ENCODE peak calls at places on chromosome 16, in seven cellular contexts. One of them, this sample, is unnamed.

GRCh38 chr16:30353438-30354129 is 1.5 kb downstream of the CD2BP2 start:
- DNase-seq in hepatic stellate cell: no peak
- DNase-seq in KBM-7: no peak
- DNase-seq in anterior cingulate cortex: no peak
- DNase-seq in H54: no peak
- DNase-seq in effector memory CD4-positive, alpha-beta T cell: no peak
- DNase-seq in tibial artery: peak
- DNase-seq in this sample: no peak

GRCh38 chr16:89117239-89117974 is 23.8 kb downstream of the ACSF3 start:
- DNase-seq in H54: no peak
- DNase-seq in anterior cingulate cortex: no peak
- DNase-seq in KBM-7: no peak
- DNase-seq in tibial artery: peak
- DNase-seq in hepatic stellate cell: no peak
- DNase-seq in effector memory CD4-positive, alpha-beta T cell: no peak
- DNase-seq in this sample: no peak

GRCh38 chr16:1723450-1724147 is 17.6 kb downstream of the MAPK8IP3 start:
- DNase-seq in hepatic stellate cell: peak
- DNase-seq in H54: peak
- DNase-seq in KBM-7: peak
- DNase-seq in tibial artery: no peak
- DNase-seq in anterior cingulate cortex: no peak
- DNase-seq in effector memory CD4-positive, alpha-beta T cell: no peak
- DNase-seq in this sample: peak

GRCh38 chr16:24977673-24978065 is 37.5 kb downstream of the ARHGAP17 start:
- DNase-seq in KBM-7: no peak
- DNase-seq in effector memory CD4-positive, alpha-beta T cell: no peak
- DNase-seq in hepatic stellate cell: peak
- DNase-seq in H54: no peak
- DNase-seq in tibial artery: no peak
- DNase-seq in anterior cingulate cortex: no peak
- DNase-seq in this sample: peak

GRCh38 chr16:85778873-85779272 is 20.5 kb downstream of the EMC8 start:
- DNase-seq in KBM-7: no peak
- DNase-seq in anterior cingulate cortex: no peak
- DNase-seq in hepatic stellate cell: no peak
- DNase-seq in H54: no peak
- DNase-seq in effector memory CD4-positive, alpha-beta T cell: no peak
- DNase-seq in tibial artery: no peak
- DNase-seq in this sample: no peak

GRCh38 chr16:85963746-85964370 is 64.9 kb downstream of the IRF8 start:
- DNase-seq in KBM-7: no peak
- DNase-seq in tibial artery: no peak
- DNase-seq in effector memory CD4-positive, alpha-beta T cell: no peak
- DNase-seq in H54: no peak
- DNase-seq in anterior cingulate cortex: no peak
- DNase-seq in hepatic stellate cell: no peak
- DNase-seq in this sample: no peak

GRCh38 chr16:66695935-66696668 is 441 bp downstream of the CMTM4 start:
- DNase-seq in tibial artery: peak
- DNase-seq in hepatic stellate cell: no peak
- DNase-seq in effector memory CD4-positive, alpha-beta T cell: peak
- DNase-seq in anterior cingulate cortex: no peak
- DNase-seq in KBM-7: peak
- DNase-seq in H54: no peak
- DNase-seq in this sample: peak

GRCh38 chr16:31471875-31472558 is at the start of gene TGFB1I1:
- DNase-seq in tibial artery: peak
- DNase-seq in effector memory CD4-positive, alpha-beta T cell: no peak
- DNase-seq in anterior cingulate cortex: no peak
- DNase-seq in H54: peak
- DNase-seq in hepatic stellate cell: peak
- DNase-seq in KBM-7: peak
- DNase-seq in this sample: peak

GRCh38 chr16:79656537-79657115 is 56.1 kb upstream of the MAF start:
- DNase-seq in KBM-7: no peak
- DNase-seq in anterior cingulate cortex: no peak
- DNase-seq in hepatic stellate cell: no peak
- DNase-seq in effector memory CD4-positive, alpha-beta T cell: no peak
- DNase-seq in tibial artery: no peak
- DNase-seq in H54: no peak
- DNase-seq in this sample: no peak

GRCh38 chr16:8565498-8565897 is 24.8 kb downstream of the TMEM114 start:
- DNase-seq in KBM-7: no peak
- DNase-seq in H54: no peak
- DNase-seq in tibial artery: no peak
- DNase-seq in hepatic stellate cell: no peak
- DNase-seq in anterior cingulate cortex: no peak
- DNase-seq in effector memory CD4-positive, alpha-beta T cell: no peak
- DNase-seq in this sample: no peak

GRCh38 chr16:52805559-52806168 is 247.0 kb downstream of the CHD9NB start:
- DNase-seq in effector memory CD4-positive, alpha-beta T cell: no peak
- DNase-seq in hepatic stellate cell: no peak
- DNase-seq in KBM-7: no peak
- DNase-seq in anterior cingulate cortex: no peak
- DNase-seq in tibial artery: no peak
- DNase-seq in H54: no peak
- DNase-seq in this sample: no peak

GRCh38 chr16:68737046-68737729 is at the start of gene CDH1:
- DNase-seq in KBM-7: no peak
- DNase-seq in H54: no peak
- DNase-seq in anterior cingulate cortex: no peak
- DNase-seq in tibial artery: no peak
- DNase-seq in effector memory CD4-positive, alpha-beta T cell: no peak
- DNase-seq in hepatic stellate cell: no peak
- DNase-seq in this sample: no peak

GRCh38 chr16:4535627-4536108 is 2.9 kb downstream of the CDIP1 start:
- DNase-seq in H54: no peak
- DNase-seq in effector memory CD4-positive, alpha-beta T cell: no peak
- DNase-seq in hepatic stellate cell: no peak
- DNase-seq in anterior cingulate cortex: no peak
- DNase-seq in KBM-7: no peak
- DNase-seq in tibial artery: no peak
- DNase-seq in this sample: no peak